ENCODE peak calls at places on chromosomes 1 and 21, in seven cellular contexts. O is colonic mucosa, A is GM12891, J is Panc1, K is GM12865, S is upper lobe of right lung, P is HL-60. I is an unnamed sample.

GRCh38 chr1:7938070-7938469 is 2.6 kb downstream of the TNFRSF9 start:
- DNase-seq in S (no peak), J (no peak), A (no peak), P (no peak), O (no peak), K (no peak), I (no peak)

GRCh38 chr21:37063433-37063832 is 9.4 kb downstream of the PIGP start:
- DNase-seq in K (no peak), J (no peak), A (no peak), P (no peak), O (no peak), S (no peak), I (no peak)

GRCh38 chr1:157115429-157115838 is 15.8 kb upstream of the ETV3L start:
- DNase-seq in J (no peak), O (no peak), K (no peak), S (peak), P (no peak), A (no peak), I (no peak)

GRCh38 chr1:245715970-245716369 is 561.2 kb downstream of the KIF26B start:
- DNase-seq in A (no peak), K (no peak), P (no peak), O (no peak), J (peak), S (no peak), I (no peak)

GRCh38 chr1:230219174-230220067 is 152.4 kb downstream of the GALNT2 start:
- DNase-seq in K (no peak), P (no peak), J (no peak), O (no peak), S (no peak), A (no peak), I (no peak)

GRCh38 chr1:17540255-17541001 is 930 bp downstream of the ARHGEF10L start:
- DNase-seq in S (peak), P (no peak), J (no peak), O (peak), A (no peak), K (no peak), I (no peak)

GRCh38 chr21:42671778-42672593 is 18.6 kb downstream of the PDE9A start:
- DNase-seq in S (no peak), A (no peak), O (no peak), J (no peak), P (no peak), K (no peak), I (no peak)

GRCh38 chr1:231636157-231636556 is 9.6 kb downstream of the DISC1 start:
- DNase-seq in S (no peak), J (no peak), K (no peak), A (no peak), O (no peak), P (no peak), I (no peak)

GRCh38 chr1:171245458-171246064 is 2.7 kb upstream of the FMO1 start:
- DNase-seq in K (peak), J (no peak), A (peak), S (no peak), P (peak), O (peak), I (peak)

GRCh38 chr1:58896211-58897183 is 112.7 kb upstream of the JUN start:
- DNase-seq in K (no peak), O (peak), P (peak), S (peak), J (no peak), A (no peak), I (peak)

GRCh38 chr1:245207801-245208200 is 53.0 kb downstream of the KIF26B start:
- DNase-seq in S (no peak), A (no peak), O (no peak), K (no peak), P (no peak), J (no peak), I (no peak)

GRCh38 chr1:161994153-161994814 is 29.4 kb downstream of the OLFML2B start:
- DNase-seq in S (peak), K (no peak), J (no peak), O (no peak), P (no peak), A (no peak), I (no peak)

GRCh38 chr1:58932820-58933598 is 149.2 kb upstream of the JUN start:
- DNase-seq in P (peak), S (peak), O (peak), J (peak), A (no peak), K (peak), I (peak)

GRCh38 chr1:67590329-67590728 is 94.7 kb upstream of the GADD45A start:
- DNase-seq in O (no peak), S (no peak), A (no peak), P (no peak), K (no peak), J (no peak), I (peak)

GRCh38 chr1:44433209-44433608 is 28.2 kb downstream of the RNF220 start:
- DNase-seq in S (no peak), K (no peak), P (peak), J (no peak), A (no peak), O (no peak), I (no peak)

GRCh38 chr1:183676515-183677189 is 23.5 kb upstream of the APOBEC4 start:
- DNase-seq in S (no peak), K (no peak), A (no peak), O (no peak), P (no peak), J (no peak), I (no peak)

GRCh38 chr1:183945432-183946308 is 91.9 kb downstream of the COLGALT2 start:
- DNase-seq in S (no peak), A (no peak), O (no peak), P (peak), K (no peak), J (no peak), I (peak)

GRCh38 chr1:59990470-59990869 is 63.9 kb upstream of the CYP2J2 start:
- DNase-seq in K (no peak), O (no peak), S (no peak), P (no peak), A (no peak), J (no peak), I (no peak)

GRCh38 chr1:58858344-58858673 is 74.5 kb upstream of the JUN start:
- DNase-seq in S (no peak), J (no peak), A (no peak), P (no peak), K (peak), O (no peak), I (no peak)

GRCh38 chr1:156912861-156913808 is 7.3 kb upstream of the LRRC71 start:
- DNase-seq in P (no peak), A (no peak), O (no peak), S (peak), K (no peak), J (no peak), I (no peak)

GRCh38 chr1:33712176-33712575 is 151.7 kb upstream of the HMGB4 start:
- DNase-seq in J (no peak), S (no peak), P (no peak), A (no peak), K (no peak), O (no peak), I (no peak)

GRCh38 chr1:197356723-197357533 is 88.9 kb downstream of the CRB1 start:
- DNase-seq in P (peak), S (no peak), O (no peak), K (peak), J (peak), A (peak), I (no peak)

GRCh38 chr1:29312469-29313466 is 76.4 kb downstream of the PTPRU start:
- DNase-seq in S (peak), A (no peak), P (no peak), K (no peak), O (no peak), J (no peak), I (no peak)

GRCh38 chr1:27102707-27103468 is 52.0 kb downstream of the SLC9A1 start:
- DNase-seq in K (peak), J (no peak), S (peak), A (peak), P (peak), O (peak), I (peak)

GRCh38 chr1:27004471-27005165 is 8.0 kb downstream of the TENT5B start:
- DNase-seq in O (no peak), A (no peak), P (no peak), K (no peak), J (no peak), S (peak), I (no peak)

GRCh38 chr1:243727503-243728191 is 122.4 kb downstream of the AKT3 start:
- DNase-seq in A (no peak), P (peak), O (no peak), S (no peak), J (no peak), K (peak), I (peak)

GRCh38 chr1:166197141-166197540 is 30.3 kb upstream of the FAM78B start:
- DNase-seq in A (no peak), P (no peak), J (no peak), S (no peak), K (no peak), O (no peak), I (no peak)

GRCh38 chr1:7247158-7247557 is 461.9 kb downstream of the CAMTA1 start:
- DNase-seq in A (no peak), J (no peak), O (no peak), S (no peak), P (no peak), K (no peak), I (no peak)